ENCODE peak calls at places on chromosome X, in five cellular contexts. V is heart right ventricle, B is small intestine, Y is K562, L is body of pancreas. A is an unnamed sample.

GRCh38 chrX:12480956-12481355 is 310.3 kb upstream of the PRPS2 start:
- DNase-seq in V (no peak), B (no peak), Y (no peak), L (no peak), A (no peak)

GRCh38 chrX:153406903-153407302 is 4.4 kb upstream of the ZFP92 start:
- DNase-seq in V (no peak), B (no peak), Y (no peak), L (no peak), A (no peak)

GRCh38 chrX:37967714-37968113 is 38.6 kb upstream of the SYTL5 start:
- DNase-seq in V (no peak), B (no peak), Y (no peak), L (no peak), A (no peak)

GRCh38 chrX:43025806-43026205 is 247.8 kb upstream of the PPP1R2C start:
- DNase-seq in V (no peak), B (no peak), Y (no peak), L (no peak), A (no peak)

GRCh38 chrX:115616943-115617563 is 56.1 kb downstream of the PLS3 start:
- DNase-seq in V (no peak), B (no peak), Y (no peak), L (no peak), A (no peak)

GRCh38 chrX:24860140-24860539 is 155.6 kb downstream of the ARX start:
- DNase-seq in V (no peak), B (no peak), Y (no peak), L (no peak), A (no peak)

GRCh38 chrX:71992711-71993110 is 82.1 kb downstream of the NHSL2 start:
- DNase-seq in V (no peak), B (peak), Y (no peak), L (no peak), A (no peak)

GRCh38 chrX:153495362-153495751 is 577 bp downstream of the BGN start:
- DNase-seq in V (no peak), B (no peak), Y (no peak), L (no peak), A (no peak)

GRCh38 chrX:7214251-7214650 is 66.3 kb upstream of the PUDP start:
- DNase-seq in V (no peak), B (no peak), Y (no peak), L (no peak), A (no peak)

GRCh38 chrX:100479329-100479728 is 69.3 kb upstream of the PCDH19 start:
- DNase-seq in V (no peak), B (no peak), Y (no peak), L (no peak), A (no peak)

GRCh38 chrX:18981124-18981807 is 2.6 kb downstream of the PHKA2 start:
- DNase-seq in V (no peak), B (peak), Y (no peak), L (no peak), A (no peak)

GRCh38 chrX:139559383-139560042 is 29.0 kb downstream of the F9 start:
- DNase-seq in V (peak), B (peak), Y (peak), L (peak), A (no peak)

DNA sequence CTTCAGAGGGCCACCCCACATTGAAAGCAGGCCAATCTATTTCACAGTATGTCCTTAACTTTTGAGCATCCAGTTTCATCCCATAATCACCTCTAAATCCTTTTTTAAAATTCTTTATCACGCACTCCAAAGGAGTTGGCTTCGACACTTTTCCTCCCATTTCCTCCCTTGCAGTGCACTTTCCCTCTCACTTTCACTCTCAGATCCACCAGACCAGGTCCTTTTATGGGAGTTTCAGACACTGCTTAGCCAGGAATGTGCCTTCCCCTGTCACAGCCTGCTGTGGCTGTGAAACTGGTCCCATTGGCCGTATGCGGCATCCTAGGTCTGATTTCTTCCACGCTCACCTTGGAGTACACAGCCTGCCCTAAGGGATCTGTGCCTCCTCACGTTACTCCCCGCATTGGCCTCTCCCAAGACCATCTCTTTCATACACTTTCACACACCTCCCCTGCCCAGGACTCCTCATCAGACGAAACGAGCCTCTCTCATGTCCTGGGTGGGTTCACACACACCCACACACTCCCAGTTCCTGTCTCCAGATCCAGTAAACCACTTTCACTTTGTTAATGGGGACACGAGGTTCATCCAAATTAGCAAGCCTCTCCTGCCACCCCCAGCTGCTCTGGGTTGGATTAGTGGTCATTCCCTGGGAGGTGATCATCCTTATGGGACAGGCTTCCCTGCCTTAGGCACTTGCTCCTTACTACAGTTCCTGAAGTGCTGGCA is 10.0 kb upstream of the RHOXF2B start:
- DNase-seq in V (no peak), B (no peak), Y (no peak), L (no peak), A (no peak)
- H3K4me3 ChIP-seq in V (no peak), B (no peak), Y (no peak), L (no peak), A (no peak)

DNA sequence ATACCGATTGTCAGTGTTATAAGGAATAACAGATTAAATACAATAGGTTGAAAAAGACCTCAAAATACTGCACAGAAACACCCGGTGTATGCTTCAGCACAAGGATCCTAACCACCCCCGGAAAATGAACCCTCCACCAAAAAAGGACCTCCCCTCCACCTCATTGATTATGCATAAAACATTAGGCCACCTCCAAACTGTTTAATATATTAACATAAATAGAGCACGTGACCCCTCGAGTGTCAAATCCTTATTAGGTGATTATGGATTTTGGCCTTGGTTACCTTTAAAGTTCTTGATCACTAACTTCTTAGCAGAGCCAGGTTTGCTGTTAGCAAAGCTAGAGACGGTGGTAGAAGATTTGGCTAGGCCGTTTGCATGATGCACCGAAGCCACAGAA is 963 bp downstream of the CUL4B start:
- DNase-seq in V (no peak), B (peak), Y (no peak), L (no peak), A (no peak)
- H3K4me3 ChIP-seq in V (peak), B (peak), Y (peak), L (no peak), A (peak)

GRCh38 chrX:47198687-47199080 is 5.1 kb downstream of the UBA1 start:
- DNase-seq in V (no peak), B (no peak), Y (no peak), L (no peak), A (no peak)

GRCh38 chrX:47196098-47196497 is 2.5 kb downstream of the UBA1 start:
- DNase-seq in V (no peak), B (no peak), Y (no peak), L (no peak), A (no peak)

GRCh38 chrX:47197526-47197925 is 3.9 kb downstream of the UBA1 start:
- DNase-seq in V (no peak), B (no peak), Y (no peak), L (no peak), A (no peak)

GRCh38 chrX:47199286-47199685 is 5.7 kb downstream of the UBA1 start:
- DNase-seq in V (no peak), B (no peak), Y (no peak), L (no peak), A (no peak)

GRCh38 chrX:47198026-47198686 is 4.5 kb downstream of the UBA1 start:
- DNase-seq in V (no peak), B (no peak), Y (no peak), L (no peak), A (no peak)
- H3K4me3 ChIP-seq in V (no peak), B (no peak), Y (no peak), L (no peak), A (no peak)

DNA sequence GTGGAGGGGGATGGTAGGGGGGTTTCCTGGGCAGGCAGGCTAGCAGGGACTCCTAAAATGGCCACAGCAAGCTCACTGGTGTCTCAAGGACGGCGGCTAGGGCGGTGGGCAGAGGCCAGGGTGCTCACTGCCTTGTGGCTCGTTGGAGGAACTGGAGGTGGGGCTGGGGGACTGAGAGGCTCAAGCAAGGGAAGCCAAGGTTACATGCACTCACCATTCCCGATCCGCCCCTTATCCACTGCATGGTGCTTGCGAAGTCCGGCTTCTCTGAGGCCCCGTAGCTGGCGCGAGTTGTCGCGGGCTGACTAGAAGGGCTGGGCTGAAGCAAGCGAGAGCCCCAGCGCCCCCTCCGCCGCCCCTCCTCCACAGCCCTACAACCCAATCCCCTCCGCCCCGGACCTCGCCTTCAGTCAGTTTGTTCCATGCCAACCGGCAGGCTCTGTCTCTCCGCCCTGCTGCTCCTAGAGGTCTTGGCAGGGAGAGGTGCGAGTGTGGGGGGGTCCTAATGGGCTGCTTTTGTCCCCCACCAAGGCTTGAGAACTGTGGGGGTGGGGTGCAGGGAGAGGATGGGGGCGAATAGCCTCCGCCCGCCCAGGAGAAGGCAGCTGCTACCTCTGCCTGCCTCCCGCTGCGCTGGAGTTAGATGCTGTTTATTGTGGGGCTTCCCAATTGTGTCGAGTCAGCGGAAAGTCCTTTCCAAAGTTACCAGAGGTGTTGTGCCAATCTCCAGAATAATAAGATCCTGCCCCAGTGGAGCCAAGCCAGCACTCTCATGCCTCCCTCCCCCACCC is at the start of gene ARHGEF9:
- DNase-seq in V (peak), B (peak), Y (no peak), L (peak), A (peak)
- H3K4me3 ChIP-seq in V (peak), B (peak), Y (no peak), L (peak), A (peak)

GRCh38 chrX:11462136-11462535 is 168.9 kb downstream of the AMELX start:
- DNase-seq in V (no peak), B (no peak), Y (peak), L (no peak), A (no peak)
- H3K4me3 ChIP-seq in V (no peak), B (no peak), Y (no peak), L (no peak), A (no peak)

A was measured in gastrocnemius medialis.